ENCODE peak calls at places on chromosomes 13 and 19, in five cellular contexts. One of them, this sample, is unnamed.

GRCh38 chr13:60591348-60591747 is 194.3 kb downstream of the TDRD3 start:
- DNase-seq in CD4-positive, CD25-positive, alpha-beta regulatory T cell: no peak
- DNase-seq in neural progenitor cell: no peak
- DNase-seq in activated naive CD4-positive, alpha-beta T cell treated with anti-CD3 and anti-CD28 coated beads for 36 hours: no peak
- DNase-seq in sciatic nerve: no peak
- DNase-seq in this sample: peak

GRCh38 chr19:2747349-2747748 is 7.5 kb upstream of the SLC39A3 start:
- DNase-seq in neural progenitor cell: no peak
- DNase-seq in sciatic nerve: no peak
- DNase-seq in CD4-positive, CD25-positive, alpha-beta regulatory T cell: no peak
- DNase-seq in activated naive CD4-positive, alpha-beta T cell treated with anti-CD3 and anti-CD28 coated beads for 36 hours: no peak
- DNase-seq in this sample: no peak

GRCh38 chr13:113129921-113130750 is 7.5 kb downstream of the F10 start:
- DNase-seq in activated naive CD4-positive, alpha-beta T cell treated with anti-CD3 and anti-CD28 coated beads for 36 hours: peak
- DNase-seq in CD4-positive, CD25-positive, alpha-beta regulatory T cell: no peak
- DNase-seq in neural progenitor cell: no peak
- DNase-seq in sciatic nerve: peak
- DNase-seq in this sample: no peak

GRCh38 chr13:22927008-22927393 is 253.8 kb upstream of the SGCG start:
- DNase-seq in CD4-positive, CD25-positive, alpha-beta regulatory T cell: no peak
- DNase-seq in activated naive CD4-positive, alpha-beta T cell treated with anti-CD3 and anti-CD28 coated beads for 36 hours: no peak
- DNase-seq in neural progenitor cell: no peak
- DNase-seq in sciatic nerve: no peak
- DNase-seq in this sample: no peak

GRCh38 chr13:52459668-52460067 is 4.4 kb downstream of the CKAP2 start:
- DNase-seq in CD4-positive, CD25-positive, alpha-beta regulatory T cell: no peak
- DNase-seq in sciatic nerve: no peak
- DNase-seq in neural progenitor cell: no peak
- DNase-seq in activated naive CD4-positive, alpha-beta T cell treated with anti-CD3 and anti-CD28 coated beads for 36 hours: no peak
- DNase-seq in this sample: peak

GRCh38 chr19:49116544-49116943 is 2.4 kb downstream of the LIN7B start:
- DNase-seq in neural progenitor cell: no peak
- DNase-seq in activated naive CD4-positive, alpha-beta T cell treated with anti-CD3 and anti-CD28 coated beads for 36 hours: no peak
- DNase-seq in sciatic nerve: peak
- DNase-seq in CD4-positive, CD25-positive, alpha-beta regulatory T cell: no peak
- DNase-seq in this sample: no peak

GRCh38 chr19:35109395-35110112 is 6.1 kb upstream of the FXYD3 start:
- DNase-seq in neural progenitor cell: peak
- DNase-seq in activated naive CD4-positive, alpha-beta T cell treated with anti-CD3 and anti-CD28 coated beads for 36 hours: no peak
- DNase-seq in CD4-positive, CD25-positive, alpha-beta regulatory T cell: no peak
- DNase-seq in sciatic nerve: no peak
- DNase-seq in this sample: no peak

GRCh38 chr19:16457195-16457953 is 14.4 kb downstream of the EPS15L1 start:
- DNase-seq in neural progenitor cell: peak
- DNase-seq in CD4-positive, CD25-positive, alpha-beta regulatory T cell: no peak
- DNase-seq in sciatic nerve: peak
- DNase-seq in activated naive CD4-positive, alpha-beta T cell treated with anti-CD3 and anti-CD28 coated beads for 36 hours: peak
- DNase-seq in this sample: peak

GRCh38 chr19:41016488-41017071 is 25.5 kb downstream of the CYP2B6 start:
- DNase-seq in sciatic nerve: no peak
- DNase-seq in neural progenitor cell: no peak
- DNase-seq in CD4-positive, CD25-positive, alpha-beta regulatory T cell: no peak
- DNase-seq in activated naive CD4-positive, alpha-beta T cell treated with anti-CD3 and anti-CD28 coated beads for 36 hours: no peak
- DNase-seq in this sample: no peak

GRCh38 chr13:36788276-36788675 is 30.7 kb upstream of the RFXAP start:
- DNase-seq in neural progenitor cell: no peak
- DNase-seq in activated naive CD4-positive, alpha-beta T cell treated with anti-CD3 and anti-CD28 coated beads for 36 hours: no peak
- DNase-seq in CD4-positive, CD25-positive, alpha-beta regulatory T cell: no peak
- DNase-seq in sciatic nerve: no peak
- DNase-seq in this sample: peak

GRCh38 chr13:81639984-81640582 is 1299.2 kb upstream of the SPRY2 start:
- DNase-seq in activated naive CD4-positive, alpha-beta T cell treated with anti-CD3 and anti-CD28 coated beads for 36 hours: no peak
- DNase-seq in sciatic nerve: no peak
- DNase-seq in neural progenitor cell: peak
- DNase-seq in CD4-positive, CD25-positive, alpha-beta regulatory T cell: no peak
- DNase-seq in this sample: peak

GRCh38 chr13:73722120-73722519 is 412.1 kb downstream of the KLF12 start:
- DNase-seq in activated naive CD4-positive, alpha-beta T cell treated with anti-CD3 and anti-CD28 coated beads for 36 hours: peak
- DNase-seq in CD4-positive, CD25-positive, alpha-beta regulatory T cell: no peak
- DNase-seq in sciatic nerve: no peak
- DNase-seq in neural progenitor cell: no peak
- DNase-seq in this sample: peak

GRCh38 chr19:2015611-2015950 is at the start of gene BTBD2:
- DNase-seq in neural progenitor cell: no peak
- DNase-seq in sciatic nerve: peak
- DNase-seq in activated naive CD4-positive, alpha-beta T cell treated with anti-CD3 and anti-CD28 coated beads for 36 hours: peak
- DNase-seq in CD4-positive, CD25-positive, alpha-beta regulatory T cell: peak
- DNase-seq in this sample: peak

GRCh38 chr19:32173836-32174235 is 171.6 kb upstream of the ZNF507 start:
- DNase-seq in sciatic nerve: no peak
- DNase-seq in neural progenitor cell: no peak
- DNase-seq in CD4-positive, CD25-positive, alpha-beta regulatory T cell: no peak
- DNase-seq in activated naive CD4-positive, alpha-beta T cell treated with anti-CD3 and anti-CD28 coated beads for 36 hours: no peak
- DNase-seq in this sample: no peak

GRCh38 chr19:6800991-6801396 is 28.5 kb downstream of the VAV1 start:
- DNase-seq in neural progenitor cell: no peak
- DNase-seq in sciatic nerve: no peak
- DNase-seq in activated naive CD4-positive, alpha-beta T cell treated with anti-CD3 and anti-CD28 coated beads for 36 hours: peak
- DNase-seq in CD4-positive, CD25-positive, alpha-beta regulatory T cell: no peak
- DNase-seq in this sample: peak

GRCh38 chr13:106121173-106121754 is 414.2 kb downstream of the EFNB2 start:
- DNase-seq in sciatic nerve: no peak
- DNase-seq in CD4-positive, CD25-positive, alpha-beta regulatory T cell: no peak
- DNase-seq in activated naive CD4-positive, alpha-beta T cell treated with anti-CD3 and anti-CD28 coated beads for 36 hours: no peak
- DNase-seq in neural progenitor cell: no peak
- DNase-seq in this sample: no peak

GRCh38 chr19:29687244-29687896 is 22.1 kb downstream of the PLEKHF1 start:
- DNase-seq in sciatic nerve: no peak
- DNase-seq in CD4-positive, CD25-positive, alpha-beta regulatory T cell: no peak
- DNase-seq in activated naive CD4-positive, alpha-beta T cell treated with anti-CD3 and anti-CD28 coated beads for 36 hours: peak
- DNase-seq in neural progenitor cell: no peak
- DNase-seq in this sample: peak

GRCh38 chr19:17841810-17842662 is 5.7 kb downstream of the JAK3 start:
- DNase-seq in neural progenitor cell: peak
- DNase-seq in sciatic nerve: peak
- DNase-seq in activated naive CD4-positive, alpha-beta T cell treated with anti-CD3 and anti-CD28 coated beads for 36 hours: peak
- DNase-seq in CD4-positive, CD25-positive, alpha-beta regulatory T cell: peak
- DNase-seq in this sample: peak

GRCh38 chr13:27605610-27606200 is 14.6 kb downstream of the LNX2 start:
- DNase-seq in CD4-positive, CD25-positive, alpha-beta regulatory T cell: no peak
- DNase-seq in activated naive CD4-positive, alpha-beta T cell treated with anti-CD3 and anti-CD28 coated beads for 36 hours: no peak
- DNase-seq in sciatic nerve: no peak
- DNase-seq in neural progenitor cell: no peak
- DNase-seq in this sample: peak

GRCh38 chr13:48801255-48801654 is 147.5 kb downstream of the CYSLTR2 start:
- DNase-seq in activated naive CD4-positive, alpha-beta T cell treated with anti-CD3 and anti-CD28 coated beads for 36 hours: no peak
- DNase-seq in sciatic nerve: no peak
- DNase-seq in CD4-positive, CD25-positive, alpha-beta regulatory T cell: no peak
- DNase-seq in neural progenitor cell: no peak
- DNase-seq in this sample: peak

GRCh38 chr19:49637865-49638350 is 2.0 kb downstream of the RRAS start:
- DNase-seq in CD4-positive, CD25-positive, alpha-beta regulatory T cell: no peak
- DNase-seq in neural progenitor cell: peak
- DNase-seq in activated naive CD4-positive, alpha-beta T cell treated with anti-CD3 and anti-CD28 coated beads for 36 hours: peak
- DNase-seq in sciatic nerve: peak
- DNase-seq in this sample: peak

GRCh38 chr19:32202244-32202643 is 143.2 kb upstream of the ZNF507 start:
- DNase-seq in neural progenitor cell: no peak
- DNase-seq in CD4-positive, CD25-positive, alpha-beta regulatory T cell: no peak
- DNase-seq in activated naive CD4-positive, alpha-beta T cell treated with anti-CD3 and anti-CD28 coated beads for 36 hours: no peak
- DNase-seq in sciatic nerve: no peak
- DNase-seq in this sample: no peak

GRCh38 chr13:108037348-108037747 is 178.0 kb downstream of the LIG4 start:
- DNase-seq in sciatic nerve: no peak
- DNase-seq in CD4-positive, CD25-positive, alpha-beta regulatory T cell: no peak
- DNase-seq in activated naive CD4-positive, alpha-beta T cell treated with anti-CD3 and anti-CD28 coated beads for 36 hours: no peak
- DNase-seq in neural progenitor cell: no peak
- DNase-seq in this sample: peak

GRCh38 chr19:48654299-48655059 is 8.5 kb upstream of the CA11 start:
- DNase-seq in sciatic nerve: no peak
- DNase-seq in neural progenitor cell: no peak
- DNase-seq in activated naive CD4-positive, alpha-beta T cell treated with anti-CD3 and anti-CD28 coated beads for 36 hours: no peak
- DNase-seq in CD4-positive, CD25-positive, alpha-beta regulatory T cell: no peak
- DNase-seq in this sample: no peak

GRCh38 chr19:2507109-2507508 is 31.2 kb downstream of the GADD45B start:
- DNase-seq in CD4-positive, CD25-positive, alpha-beta regulatory T cell: no peak
- DNase-seq in neural progenitor cell: no peak
- DNase-seq in sciatic nerve: no peak
- DNase-seq in activated naive CD4-positive, alpha-beta T cell treated with anti-CD3 and anti-CD28 coated beads for 36 hours: peak
- DNase-seq in this sample: peak

GRCh38 chr13:72437458-72437857 is 290.0 kb downstream of the MZT1 start:
- DNase-seq in neural progenitor cell: no peak
- DNase-seq in CD4-positive, CD25-positive, alpha-beta regulatory T cell: no peak
- DNase-seq in activated naive CD4-positive, alpha-beta T cell treated with anti-CD3 and anti-CD28 coated beads for 36 hours: no peak
- DNase-seq in sciatic nerve: no peak
- DNase-seq in this sample: peak

GRCh38 chr19:35509018-35509652 is 4.3 kb downstream of the DMKN start:
- DNase-seq in activated naive CD4-positive, alpha-beta T cell treated with anti-CD3 and anti-CD28 coated beads for 36 hours: peak
- DNase-seq in CD4-positive, CD25-positive, alpha-beta regulatory T cell: no peak
- DNase-seq in sciatic nerve: no peak
- DNase-seq in neural progenitor cell: peak
- DNase-seq in this sample: no peak

GRCh38 chr13:65744761-65745160 is 1485.4 kb downstream of the PCDH9 start:
- DNase-seq in neural progenitor cell: no peak
- DNase-seq in sciatic nerve: no peak
- DNase-seq in CD4-positive, CD25-positive, alpha-beta regulatory T cell: no peak
- DNase-seq in activated naive CD4-positive, alpha-beta T cell treated with anti-CD3 and anti-CD28 coated beads for 36 hours: no peak
- DNase-seq in this sample: peak